ENCODE peak calls at places on chromosome 1, in five cellular contexts. K, W, Y, Q and Z are unnamed samples.

GRCh38 chr1:204828352-204828850 is 42.3 kb upstream of the NFASC start:
- DNase-seq in K (peak), W (peak), Y (no peak), Q (peak), Z (peak)

GRCh38 chr1:66943361-66943969 is 18.7 kb downstream of the MIER1 start:
- DNase-seq in K (no peak), W (no peak), Y (no peak), Q (no peak), Z (no peak)

GRCh38 chr1:31152181-31152768 is 86.8 kb upstream of the PUM1 start:
- DNase-seq in K (no peak), W (no peak), Y (peak), Q (peak), Z (no peak)

GRCh38 chr1:6724517-6725141 is 23.0 kb upstream of the DNAJC11 start:
- DNase-seq in K (no peak), W (no peak), Y (peak), Q (peak), Z (no peak)

GRCh38 chr1:30316056-30316455 is 407.3 kb downstream of the MATN1 start:
- DNase-seq in K (no peak), W (no peak), Y (no peak), Q (no peak), Z (no peak)

GRCh38 chr1:43137445-43138052 is 34.5 kb downstream of the EBNA1BP2 start:
- DNase-seq in K (no peak), W (no peak), Y (no peak), Q (no peak), Z (no peak)

GRCh38 chr1:87647436-87648177 is 318.9 kb downstream of the LMO4 start:
- DNase-seq in K (no peak), W (no peak), Y (no peak), Q (peak), Z (no peak)

GRCh38 chr1:23951646-23952095 is 8.0 kb upstream of the PNRC2 start:
- DNase-seq in K (no peak), W (no peak), Y (no peak), Q (peak), Z (no peak)

GRCh38 chr1:38047603-38048146 is 1.1 kb upstream of the POU3F1 start:
- DNase-seq in K (no peak), W (no peak), Y (no peak), Q (peak), Z (no peak)